ENCODE peak calls at places on chromosome 16, in eight cellular contexts. One of them, this sample, is unnamed. For H3K36me3 and H3K4me1, the result is how much of the 10 kb centered on the place peaks cover.

GRCh38 chr16:90084215-90084614 is 7.1 kb upstream of the PRDM7 start:
- DNase-seq in NT2/D1: no peak
- DNase-seq in adipocyte: no peak
- DNase-seq in neural progenitor cell: no peak
- DNase-seq in colonic mucosa: no peak
- DNase-seq in kidney: no peak
- DNase-seq in fibroblast of lung: no peak
- DNase-seq in H1: no peak
- DNase-seq in this sample: no peak

GRCh38 chr16:22397459-22397858 is 23.0 kb upstream of the CDR2 start:
- DNase-seq in neural progenitor cell: no peak
- DNase-seq in kidney: no peak
- DNase-seq in fibroblast of lung: peak
- DNase-seq in colonic mucosa: no peak
- DNase-seq in adipocyte: peak
- DNase-seq in NT2/D1: no peak
- DNase-seq in H1: no peak
- DNase-seq in this sample: no peak

GRCh38 chr16:30972872-30973271 is 12.1 kb upstream of the HSD3B7 start:
- DNase-seq in H1: no peak
- DNase-seq in neural progenitor cell: peak
- DNase-seq in adipocyte: peak
- DNase-seq in NT2/D1: no peak
- DNase-seq in kidney: no peak
- DNase-seq in fibroblast of lung: no peak
- DNase-seq in colonic mucosa: no peak
- DNase-seq in this sample: peak

GRCh38 chr16:72913551-72913950 is 134.4 kb downstream of the ZFHX3 start:
- DNase-seq in neural progenitor cell: no peak
- DNase-seq in H1: no peak
- DNase-seq in colonic mucosa: no peak
- DNase-seq in kidney: no peak
- DNase-seq in adipocyte: no peak
- DNase-seq in fibroblast of lung: no peak
- DNase-seq in NT2/D1: no peak
- DNase-seq in this sample: no peak

GRCh38 chr16:17467923-17468540 is 2.7 kb downstream of the XYLT1 start:
- DNase-seq in adipocyte: peak
- DNase-seq in colonic mucosa: peak
- DNase-seq in NT2/D1: peak
- DNase-seq in fibroblast of lung: peak
- DNase-seq in neural progenitor cell: peak
- DNase-seq in kidney: peak
- DNase-seq in H1: peak
- DNase-seq in this sample: peak

GRCh38 chr16:22888791-22889190 is 74.8 kb downstream of the HS3ST2 start:
- DNase-seq in kidney: no peak
- DNase-seq in fibroblast of lung: no peak
- DNase-seq in NT2/D1: no peak
- DNase-seq in H1: no peak
- DNase-seq in colonic mucosa: no peak
- DNase-seq in adipocyte: peak
- DNase-seq in neural progenitor cell: peak
- DNase-seq in this sample: no peak

GRCh38 chr16:23650674-23651073 is 9.4 kb downstream of the DCTN5 start:
- DNase-seq in neural progenitor cell: peak
- DNase-seq in NT2/D1: no peak
- DNase-seq in colonic mucosa: no peak
- DNase-seq in H1: no peak
- DNase-seq in fibroblast of lung: no peak
- DNase-seq in kidney: no peak
- DNase-seq in adipocyte: peak
- DNase-seq in this sample: no peak

GRCh38 chr16:19704321-19705130 is 13.5 kb downstream of the KNOP1 start:
- DNase-seq in neural progenitor cell: no peak
- DNase-seq in kidney: peak
- DNase-seq in colonic mucosa: no peak
- DNase-seq in adipocyte: peak
- DNase-seq in NT2/D1: no peak
- DNase-seq in H1: no peak
- DNase-seq in fibroblast of lung: peak
- DNase-seq in this sample: no peak

GRCh38 chr16:1782408-1783247 is at the start of the genes NUBP2 and SPSB3:
- DNase-seq in kidney: peak
- DNase-seq in NT2/D1: peak
- DNase-seq in adipocyte: peak
- DNase-seq in H1: peak
- DNase-seq in fibroblast of lung: peak
- DNase-seq in colonic mucosa: peak
- DNase-seq in neural progenitor cell: peak
- DNase-seq in this sample: peak

GRCh38 chr16:1780677-1781072 is 1.7 kb downstream of the SPSB3 start:
- DNase-seq in fibroblast of lung: no peak
- DNase-seq in kidney: no peak
- DNase-seq in NT2/D1: no peak
- DNase-seq in adipocyte: no peak
- DNase-seq in colonic mucosa: no peak
- DNase-seq in neural progenitor cell: no peak
- DNase-seq in H1: no peak
- DNase-seq in this sample: no peak

GRCh38 chr16:1781254-1781653 is 1.1 kb downstream of the SPSB3 start:
- DNase-seq in NT2/D1: no peak
- DNase-seq in adipocyte: no peak
- DNase-seq in colonic mucosa: no peak
- DNase-seq in kidney: no peak
- DNase-seq in H1: no peak
- DNase-seq in neural progenitor cell: no peak
- DNase-seq in fibroblast of lung: no peak
- DNase-seq in this sample: no peak

GRCh38 chr16:1779741-1780676 is 2.4 kb downstream of the SPSB3 start:
- DNase-seq in fibroblast of lung: no peak
- DNase-seq in kidney: no peak
- DNase-seq in colonic mucosa: no peak
- DNase-seq in NT2/D1: no peak
- DNase-seq in neural progenitor cell: no peak
- DNase-seq in H1: no peak
- DNase-seq in adipocyte: no peak
- DNase-seq in this sample: no peak

DNA sequence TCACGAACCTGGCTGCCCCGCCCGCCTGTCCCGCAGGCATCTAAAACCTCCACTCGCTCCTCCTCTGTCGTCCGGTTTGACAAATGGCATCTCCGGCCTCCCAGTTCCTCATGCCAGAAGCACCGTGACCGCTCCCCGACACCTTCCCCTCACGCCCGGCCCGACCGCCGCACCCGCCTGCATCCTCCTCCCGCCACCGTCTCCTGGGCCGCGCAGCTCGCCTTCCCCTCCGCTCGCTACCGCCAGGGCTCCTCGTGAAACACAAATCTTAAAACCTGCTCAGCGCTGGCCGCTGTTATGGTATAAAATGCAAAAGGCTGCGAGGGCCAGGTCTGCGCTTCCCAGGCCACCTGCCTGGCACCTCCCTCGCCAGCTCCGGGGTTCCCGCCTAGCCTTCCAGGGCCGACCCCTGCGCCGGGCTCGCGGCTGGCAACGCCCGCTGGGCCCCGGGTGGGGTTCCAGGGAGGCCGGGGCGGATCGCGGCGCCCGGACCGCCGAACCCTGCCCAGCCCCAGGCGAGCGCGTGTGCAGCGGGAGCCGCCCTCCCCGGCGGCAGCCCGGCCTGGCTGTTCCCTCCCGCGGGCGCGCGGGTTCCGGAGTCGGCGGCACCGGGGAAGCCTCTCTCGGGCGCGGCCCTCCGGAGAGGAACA is 488 bp downstream of the SPSB3 start:
- DNase-seq in kidney: peak
- DNase-seq in fibroblast of lung: no peak
- DNase-seq in NT2/D1: no peak
- DNase-seq in adipocyte: peak
- DNase-seq in colonic mucosa: peak
- DNase-seq in H1: peak
- DNase-seq in neural progenitor cell: peak
- DNase-seq in this sample: peak
- H3K9ac ChIP-seq in kidney: peak
- H3K9ac ChIP-seq in fibroblast of lung: peak
- H3K9ac ChIP-seq in NT2/D1: peak
- H3K9ac ChIP-seq in adipocyte: peak
- H3K9ac ChIP-seq in colonic mucosa: peak
- H3K9ac ChIP-seq in H1: peak
- H3K9ac ChIP-seq in neural progenitor cell: peak
- H3K9ac ChIP-seq in this sample: peak

GRCh38 chr16:68230176-68230571 is 5.8 kb downstream of the ESRP2 start:
- DNase-seq in colonic mucosa: no peak
- DNase-seq in kidney: peak
- DNase-seq in NT2/D1: no peak
- DNase-seq in H1: no peak
- DNase-seq in fibroblast of lung: no peak
- DNase-seq in neural progenitor cell: no peak
- DNase-seq in adipocyte: no peak
- DNase-seq in this sample: peak

GRCh38 chr16:68229431-68230175 is 6.3 kb downstream of the ESRP2 start:
- DNase-seq in colonic mucosa: no peak
- DNase-seq in kidney: peak
- DNase-seq in H1: peak
- DNase-seq in fibroblast of lung: peak
- DNase-seq in NT2/D1: no peak
- DNase-seq in adipocyte: peak
- DNase-seq in neural progenitor cell: peak
- DNase-seq in this sample: peak

GRCh38 chr16:68227850-68228553 is 7.9 kb downstream of the ESRP2 start:
- DNase-seq in kidney: no peak
- DNase-seq in fibroblast of lung: no peak
- DNase-seq in neural progenitor cell: no peak
- DNase-seq in colonic mucosa: no peak
- DNase-seq in adipocyte: no peak
- DNase-seq in H1: no peak
- DNase-seq in NT2/D1: no peak
- DNase-seq in this sample: peak

GRCh38 chr16:68228652-68229051 is 7.3 kb downstream of the ESRP2 start:
- DNase-seq in adipocyte: no peak
- DNase-seq in neural progenitor cell: no peak
- DNase-seq in NT2/D1: no peak
- DNase-seq in colonic mucosa: peak
- DNase-seq in fibroblast of lung: no peak
- DNase-seq in kidney: peak
- DNase-seq in H1: no peak
- DNase-seq in this sample: peak

GRCh38 chr16:68227183-68227793 is 8.6 kb downstream of the ESRP2 start:
- DNase-seq in fibroblast of lung: no peak
- DNase-seq in neural progenitor cell: no peak
- DNase-seq in H1: no peak
- DNase-seq in kidney: no peak
- DNase-seq in NT2/D1: no peak
- DNase-seq in colonic mucosa: no peak
- DNase-seq in adipocyte: no peak
- DNase-seq in this sample: peak
- H3K36me3 ChIP-seq in fibroblast of lung: under half
- H3K36me3 ChIP-seq in neural progenitor cell: under half
- H3K36me3 ChIP-seq in H1: under half
- H3K36me3 ChIP-seq in kidney: under half
- H3K36me3 ChIP-seq in NT2/D1: half or more
- H3K36me3 ChIP-seq in colonic mucosa: under half
- H3K36me3 ChIP-seq in adipocyte: under half
- H3K36me3 ChIP-seq in this sample: under half

GRCh38 chr16:50281391-50282009 is 15.1 kb downstream of the ADCY7 start:
- DNase-seq in adipocyte: no peak
- DNase-seq in kidney: peak
- DNase-seq in colonic mucosa: no peak
- DNase-seq in H1: no peak
- DNase-seq in neural progenitor cell: no peak
- DNase-seq in fibroblast of lung: no peak
- DNase-seq in NT2/D1: no peak
- DNase-seq in this sample: no peak

GRCh38 chr16:50276801-50277560 is 10.6 kb downstream of the ADCY7 start:
- DNase-seq in neural progenitor cell: no peak
- DNase-seq in kidney: peak
- DNase-seq in colonic mucosa: no peak
- DNase-seq in adipocyte: no peak
- DNase-seq in fibroblast of lung: no peak
- DNase-seq in NT2/D1: no peak
- DNase-seq in H1: no peak
- DNase-seq in this sample: no peak

GRCh38 chr16:50280932-50281331 is 14.6 kb downstream of the ADCY7 start:
- DNase-seq in colonic mucosa: no peak
- DNase-seq in H1: no peak
- DNase-seq in NT2/D1: no peak
- DNase-seq in fibroblast of lung: no peak
- DNase-seq in kidney: peak
- DNase-seq in adipocyte: no peak
- DNase-seq in neural progenitor cell: no peak
- DNase-seq in this sample: no peak

GRCh38 chr16:50278251-50278650 is 11.9 kb downstream of the ADCY7 start:
- DNase-seq in adipocyte: no peak
- DNase-seq in fibroblast of lung: no peak
- DNase-seq in neural progenitor cell: no peak
- DNase-seq in NT2/D1: no peak
- DNase-seq in colonic mucosa: no peak
- DNase-seq in kidney: peak
- DNase-seq in H1: no peak
- DNase-seq in this sample: no peak

GRCh38 chr16:50279142-50279865 is 13.0 kb downstream of the ADCY7 start:
- DNase-seq in NT2/D1: peak
- DNase-seq in H1: no peak
- DNase-seq in neural progenitor cell: no peak
- DNase-seq in kidney: peak
- DNase-seq in fibroblast of lung: no peak
- DNase-seq in colonic mucosa: peak
- DNase-seq in adipocyte: no peak
- DNase-seq in this sample: no peak
- H3K4me1 ChIP-seq in NT2/D1: under half
- H3K4me1 ChIP-seq in H1: under half
- H3K4me1 ChIP-seq in neural progenitor cell: under half
- H3K4me1 ChIP-seq in kidney: under half
- H3K4me1 ChIP-seq in fibroblast of lung: under half
- H3K4me1 ChIP-seq in colonic mucosa: under half
- H3K4me1 ChIP-seq in adipocyte: under half
- H3K4me1 ChIP-seq in this sample: under half

DNA sequence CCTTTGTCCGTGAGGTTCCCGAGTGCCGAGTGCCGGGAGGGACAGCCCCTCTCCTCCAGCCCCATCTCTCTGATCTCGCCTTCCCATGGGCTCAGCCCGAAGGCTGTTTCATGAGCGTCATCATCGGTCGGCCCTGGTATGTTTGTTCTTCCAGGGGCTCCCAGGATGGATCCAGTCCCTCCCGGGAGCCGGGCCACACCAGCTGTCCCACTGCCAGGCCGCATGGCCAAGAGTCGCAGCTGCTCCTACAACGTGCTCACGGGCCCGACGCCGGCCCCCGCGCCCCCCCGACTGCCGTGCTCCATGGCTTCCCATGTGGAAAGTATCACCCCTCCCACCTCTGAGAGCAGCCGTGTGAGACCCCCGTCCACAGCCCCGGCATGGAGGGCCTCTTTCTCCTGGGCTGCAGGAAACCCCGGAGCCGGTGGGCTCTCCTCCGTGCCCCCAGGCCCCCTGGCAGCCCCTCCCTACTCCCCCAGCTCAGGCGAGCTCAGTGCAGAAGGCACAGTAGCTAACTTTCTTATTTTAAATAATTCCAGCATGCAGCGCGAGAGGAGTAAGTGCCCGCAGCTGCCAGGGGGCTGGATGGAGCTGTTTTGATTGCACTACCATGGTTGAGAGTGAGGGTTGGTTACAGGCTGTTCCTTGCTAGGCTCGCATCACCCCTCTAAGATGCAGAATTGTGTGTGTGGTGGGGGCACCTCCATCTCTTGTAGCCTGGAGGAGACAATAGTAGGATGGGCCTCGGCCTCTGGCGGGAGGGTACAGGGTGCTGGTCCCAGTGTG is 26.6 kb upstream of the GSE1 start:
- DNase-seq in colonic mucosa: no peak
- DNase-seq in kidney: no peak
- DNase-seq in adipocyte: no peak
- DNase-seq in neural progenitor cell: no peak
- DNase-seq in fibroblast of lung: peak
- DNase-seq in H1: no peak
- DNase-seq in NT2/D1: no peak
- DNase-seq in this sample: no peak
- H3K9ac ChIP-seq in colonic mucosa: no peak
- H3K9ac ChIP-seq in kidney: no peak
- H3K9ac ChIP-seq in adipocyte: no peak
- H3K9ac ChIP-seq in neural progenitor cell: no peak
- H3K9ac ChIP-seq in fibroblast of lung: no peak
- H3K9ac ChIP-seq in H1: no peak
- H3K9ac ChIP-seq in NT2/D1: peak
- H3K9ac ChIP-seq in this sample: no peak